ENCODE peak calls at places on chromosomes 5 and 9, in six cellular contexts. B, U, N, X, F and C are unnamed samples. For H3K36me3 and H3K9me3, the result is how much of the 10 kb centered on the place peaks cover.

GRCh38 chr9:31574006-31574750 is 810.3 kb upstream of the ACO1 start:
- DNase-seq in F (no peak), X (peak), U (no peak), N (no peak), B (no peak), C (no peak)

GRCh38 chr9:93634311-93635185 is 58.2 kb downstream of the PHF2 start:
- DNase-seq in N (no peak), X (no peak), B (no peak), U (no peak), F (no peak), C (no peak)

GRCh38 chr5:138180183-138180782 is 1.4 kb downstream of the KIF20A start:
- DNase-seq in B (peak), F (no peak), N (no peak), U (no peak), X (peak), C (no peak)

GRCh38 chr5:171492781-171493180 is 73.3 kb downstream of the FGF18 start:
- DNase-seq in N (no peak), F (no peak), X (peak), U (no peak), B (no peak), C (peak)

GRCh38 chr5:3625626-3626025 is 30.0 kb downstream of the IRX1 start:
- DNase-seq in F (no peak), U (no peak), N (no peak), B (no peak), X (no peak), C (no peak)

GRCh38 chr5:134769206-134769605 is 10.6 kb downstream of the DDX46 start:
- DNase-seq in N (no peak), F (no peak), X (peak), B (no peak), U (no peak), C (peak)

GRCh38 chr9:122695696-122696095 is 20.8 kb downstream of the OR1L3 start:
- DNase-seq in B (no peak), N (no peak), U (no peak), X (no peak), F (no peak), C (no peak)

GRCh38 chr9:131545003-131545785 is at the start of gene PRRT1B:
- DNase-seq in N (no peak), X (no peak), U (peak), B (no peak), F (no peak), C (no peak)

GRCh38 chr9:27124151-27124550 is 15.1 kb downstream of the TEK start:
- DNase-seq in F (no peak), U (no peak), N (no peak), X (peak), B (no peak), C (no peak)

GRCh38 chr5:9207820-9208418 is 338.0 kb downstream of the SEMA5A start:
- DNase-seq in N (no peak), B (peak), X (peak), U (no peak), F (no peak), C (no peak)

GRCh38 chr9:130426883-130427282 is 17.9 kb upstream of the ASS1 start:
- DNase-seq in B (no peak), N (no peak), F (peak), X (peak), U (peak), C (no peak)

GRCh38 chr9:20095430-20096092 is 306.7 kb upstream of the SLC24A2 start:
- DNase-seq in N (no peak), B (no peak), U (no peak), X (no peak), F (no peak), C (no peak)

GRCh38 chr9:33737811-33738606 is 57.4 kb upstream of the PRSS3 start:
- DNase-seq in F (peak), N (peak), X (peak), U (peak), B (peak), C (peak)

GRCh38 chr5:148687427-148687826 is 33.1 kb upstream of the HTR4 start:
- DNase-seq in F (no peak), B (peak), X (peak), N (no peak), U (peak), C (no peak)

GRCh38 chr9:111962021-111962420 is 65.4 kb downstream of the UGCG start:
- DNase-seq in X (peak), U (no peak), B (no peak), F (no peak), N (no peak), C (no peak)

GRCh38 chr5:71954329-71954728 is 152.9 kb upstream of the MAP1B start:
- DNase-seq in F (no peak), U (no peak), N (no peak), B (no peak), X (no peak), C (no peak)

GRCh38 chr9:21505425-21506179 is 23.5 kb upstream of the IFNE start:
- DNase-seq in F (no peak), U (no peak), X (peak), B (no peak), N (no peak), C (no peak)

GRCh38 chr5:14147210-14147609 is 4.1 kb downstream of the TRIO start:
- DNase-seq in U (no peak), N (no peak), B (no peak), X (no peak), F (no peak), C (no peak)

GRCh38 chr5:173477320-173478055 is 139.0 kb downstream of the BOD1 start:
- DNase-seq in N (no peak), U (no peak), F (no peak), X (peak), B (no peak), C (no peak)

GRCh38 chr5:109921735-109922395 is 232.1 kb downstream of the MAN2A1 start:
- DNase-seq in F (peak), U (no peak), N (peak), B (no peak), X (peak), C (no peak)

GRCh38 chr5:37716405-37716804 is 123.4 kb downstream of the GDNF start:
- DNase-seq in N (no peak), X (no peak), F (no peak), B (no peak), U (no peak), C (no peak)

GRCh38 chr5:67253911-67254310 is 57.3 kb upstream of the CD180 start:
- DNase-seq in B (no peak), U (no peak), X (no peak), N (no peak), F (no peak), C (no peak)

GRCh38 chr9:79962836-79963235 is 391.1 kb downstream of the TLE4 start:
- DNase-seq in X (no peak), N (no peak), U (no peak), B (no peak), F (no peak), C (no peak)

GRCh38 chr9:33138768-33139167 is 28.4 kb downstream of the B4GALT1 start:
- DNase-seq in B (no peak), U (no peak), F (no peak), X (no peak), N (no peak), C (no peak)

GRCh38 chr9:91071185-91071990 is 269.8 kb downstream of the SYK start:
- DNase-seq in B (no peak), U (no peak), X (peak), N (no peak), F (no peak), C (peak)

GRCh38 chr5:133606835-133607234 is 5.5 kb downstream of the FSTL4 start:
- DNase-seq in X (no peak), F (no peak), B (no peak), U (no peak), N (no peak), C (no peak)

GRCh38 chr5:133602829-133603380 is 9.4 kb downstream of the FSTL4 start:
- DNase-seq in U (no peak), N (no peak), F (no peak), X (no peak), B (no peak), C (no peak)

GRCh38 chr5:133605323-133605722 is 7.0 kb downstream of the FSTL4 start:
- DNase-seq in F (no peak), N (no peak), X (no peak), U (no peak), B (no peak), C (no peak)

GRCh38 chr5:133607451-133607850 is 4.9 kb downstream of the FSTL4 start:
- DNase-seq in X (no peak), F (no peak), N (no peak), B (no peak), U (no peak), C (no peak)

GRCh38 chr5:133603711-133604110 is 8.6 kb downstream of the FSTL4 start:
- DNase-seq in N (no peak), F (no peak), B (no peak), U (no peak), X (no peak), C (no peak)
- H3K36me3 ChIP-seq in N (under half), F (under half), B (under half), U (under half), X (under half), C (under half)

GRCh38 chr9:75812139-75812538 is 78.3 kb upstream of the PCSK5 start:
- DNase-seq in F (no peak), U (no peak), B (no peak), N (no peak), X (no peak), C (no peak)

GRCh38 chr9:75811692-75812091 is 78.8 kb upstream of the PCSK5 start:
- DNase-seq in B (no peak), F (no peak), X (no peak), U (no peak), N (no peak), C (no peak)

GRCh38 chr9:75814667-75815066 is 75.8 kb upstream of the PCSK5 start:
- DNase-seq in U (no peak), F (no peak), N (no peak), X (no peak), B (no peak), C (no peak)

GRCh38 chr9:75810063-75810462 is 80.4 kb upstream of the PCSK5 start:
- DNase-seq in N (no peak), B (no peak), X (no peak), F (no peak), U (no peak), C (no peak)
- H3K9me3 ChIP-seq in N (under half), B (under half), X (under half), F (under half), U (under half), C (under half)

GRCh38 chr5:6591671-6592288 is 41.1 kb downstream of the NSUN2 start:
- DNase-seq in U (no peak), X (no peak), F (no peak), B (no peak), N (no peak), C (no peak)
- H3K27ac ChIP-seq in U (no peak), X (no peak), F (no peak), B (no peak), N (no peak), C (no peak)

GRCh38 chr5:97165726-97166125 is 17.3 kb downstream of the RIOK2 start:
- DNase-seq in N (no peak), F (no peak), B (no peak), U (peak), X (no peak), C (no peak)

GRCh38 chr5:97163790-97164285 is 19.2 kb downstream of the RIOK2 start:
- DNase-seq in U (no peak), B (no peak), F (no peak), N (no peak), X (no peak), C (no peak)

GRCh38 chr5:97167435-97167834 is 15.6 kb downstream of the RIOK2 start:
- DNase-seq in X (no peak), B (no peak), U (no peak), F (no peak), N (no peak), C (no peak)

GRCh38 chr5:97163360-97163764 is 19.7 kb downstream of the RIOK2 start:
- DNase-seq in U (no peak), X (no peak), B (peak), F (no peak), N (no peak), C (no peak)

DNA sequence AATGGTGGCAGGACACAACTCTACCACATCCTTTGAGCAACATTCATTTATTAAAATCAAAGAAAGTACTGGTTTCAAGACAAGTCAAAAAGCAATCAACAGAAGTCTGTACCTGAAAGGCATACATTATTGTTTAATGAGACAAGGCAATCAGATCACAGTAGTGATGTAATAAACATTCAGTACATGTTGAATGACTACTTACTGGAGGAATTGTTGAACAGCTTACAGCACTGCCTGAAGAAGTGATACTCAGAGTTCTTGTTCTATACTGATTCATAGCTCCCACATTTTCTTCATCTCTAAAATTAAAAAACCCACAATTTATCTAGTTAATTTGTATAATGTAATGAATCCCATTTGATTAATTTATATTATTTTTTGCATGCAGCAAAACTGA is 18.2 kb downstream of the RIOK2 start:
- DNase-seq in B (no peak), F (no peak), U (no peak), X (peak), N (no peak), C (no peak)
- H3K36me3 ChIP-seq in B (half or more), F (half or more), U (under half), X (under half), N (under half), C (under half)

DNA sequence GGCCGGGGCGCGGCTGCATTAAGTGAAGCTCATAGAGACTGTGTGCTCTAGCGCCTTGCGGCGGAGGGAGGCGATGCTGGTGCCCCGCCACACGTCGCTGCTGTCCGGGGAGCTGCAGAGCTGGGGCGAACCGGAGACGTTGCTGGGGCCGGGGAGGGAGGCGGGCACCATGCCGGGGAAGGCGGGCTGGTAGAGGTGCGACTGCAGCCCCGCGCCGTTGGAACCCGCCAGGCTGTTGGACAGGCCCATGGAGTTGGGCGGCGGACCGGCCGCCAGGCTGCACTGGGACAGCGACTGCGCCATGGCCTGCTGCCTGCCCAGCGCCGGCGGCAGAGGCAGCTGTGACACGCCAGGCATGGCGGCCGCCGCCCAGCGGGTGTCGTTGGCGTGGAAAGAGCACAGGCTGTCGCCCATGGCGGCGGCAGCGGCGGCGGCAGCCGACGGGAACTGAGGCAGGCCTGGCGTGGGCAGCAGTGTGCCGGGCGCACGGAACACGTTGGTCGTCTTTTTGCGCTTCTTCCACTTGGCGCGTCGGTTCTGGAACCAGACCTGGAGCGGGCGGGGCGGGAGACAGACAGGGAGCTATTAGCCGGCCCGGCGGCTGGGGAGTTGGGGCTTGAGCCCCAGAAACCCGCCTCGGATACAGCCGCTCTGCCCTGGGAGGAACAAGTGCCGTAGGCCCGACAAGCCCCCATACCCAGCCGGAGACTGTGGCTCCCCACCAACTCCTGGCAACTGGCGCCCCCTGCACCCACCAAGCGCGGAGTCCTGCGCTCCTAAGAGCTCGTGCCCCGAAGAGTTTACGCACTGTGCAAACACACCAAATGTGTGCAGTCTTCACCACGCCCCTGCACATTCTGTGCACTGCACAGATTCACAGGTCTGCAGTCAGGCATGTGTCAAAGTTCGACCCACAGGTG is 8.0 kb downstream of the OTP start:
- DNase-seq in N (no peak), X (peak), F (no peak), B (peak), U (peak), C (peak)
- H3K9me3 ChIP-seq in N (under half), X (under half), F (under half), B (under half), U (under half), C (under half)

GRCh38 chr9:120919639-120920494 is 6.7 kb downstream of the TRAF1 start:
- DNase-seq in N (peak), U (no peak), X (no peak), F (no peak), B (no peak), C (no peak)

GRCh38 chr9:120923620-120924328 is 2.8 kb downstream of the TRAF1 start:
- DNase-seq in U (no peak), F (no peak), B (peak), N (no peak), X (no peak), C (no peak)

GRCh38 chr9:120920495-120921178 is 6.0 kb downstream of the TRAF1 start:
- DNase-seq in X (no peak), U (no peak), F (no peak), N (no peak), B (no peak), C (no peak)

GRCh38 chr9:120922404-120923173 is 4.0 kb downstream of the TRAF1 start:
- DNase-seq in B (no peak), N (no peak), F (no peak), U (no peak), X (no peak), C (no peak)

DNA sequence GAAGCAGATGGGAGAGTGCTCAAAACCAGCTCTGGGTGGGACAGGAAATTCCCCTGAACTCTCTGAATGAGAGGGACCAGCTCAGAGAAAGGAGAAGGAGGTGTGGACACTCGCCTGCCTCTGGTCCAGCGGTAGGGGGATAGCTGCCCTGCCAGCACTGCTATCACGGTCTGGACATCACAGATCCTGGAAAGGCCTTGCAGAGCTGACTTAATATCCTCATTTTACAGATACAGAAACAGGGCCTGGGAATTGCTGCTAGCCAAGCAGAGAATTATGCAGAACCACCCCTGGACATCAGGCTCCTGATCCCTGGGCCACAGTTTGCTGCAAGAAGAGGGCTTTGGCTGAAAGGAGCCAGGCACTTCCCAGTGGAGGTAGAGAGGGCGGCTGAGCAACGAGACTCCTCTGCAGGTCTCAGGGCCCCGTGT is 4.8 kb downstream of the TRAF1 start:
- DNase-seq in B (no peak), F (no peak), U (no peak), N (no peak), X (no peak), C (no peak)
- H3K27ac ChIP-seq in B (peak), F (no peak), U (no peak), N (no peak), X (no peak), C (peak)

GRCh38 chr9:37437010-37437409 is 14.5 kb downstream of the GRHPR start:
- DNase-seq in U (no peak), X (no peak), N (no peak), F (no peak), B (no peak), C (no peak)
- H3K36me3 ChIP-seq in U (under half), X (under half), N (under half), F (half or more), B (under half), C (half or more)